ENCODE peak calls at places on chromosomes 4 and X, in eight cellular contexts. One of them, this sample, is unnamed.

GRCh38 chrX:48003367-48003757 is 427 bp downstream of the ZNF182 start:
- DNase-seq in A549: peak; percentile 4
- DNase-seq in suprapubic skin: no peak
- DNase-seq in transverse colon: peak; percentile 26
- DNase-seq in HepG2: no peak
- DNase-seq in SK-N-SH: peak; percentile 38
- DNase-seq in K562: peak; percentile 9
- DNase-seq in tibial nerve: no peak
- DNase-seq in this sample: no peak

GRCh38 chr4:3444351-3445110 is 2.8 kb downstream of the HGFAC start:
- DNase-seq in suprapubic skin: no peak
- DNase-seq in K562: no peak
- DNase-seq in A549: no peak
- DNase-seq in HepG2: no peak
- DNase-seq in SK-N-SH: no peak
- DNase-seq in transverse colon: no peak
- DNase-seq in tibial nerve: no peak
- DNase-seq in this sample: no peak

GRCh38 chrX:69501433-69501832 is 2.7 kb upstream of the NALF2 start:
- DNase-seq in suprapubic skin: no peak
- DNase-seq in transverse colon: no peak
- DNase-seq in SK-N-SH: no peak
- DNase-seq in K562: peak; percentile 6
- DNase-seq in HepG2: peak; percentile 52
- DNase-seq in A549: no peak
- DNase-seq in tibial nerve: no peak
- DNase-seq in this sample: no peak

GRCh38 chrX:110108381-110108796 is 105.5 kb downstream of the TMEM164 start:
- DNase-seq in A549: no peak
- DNase-seq in tibial nerve: peak; percentile 9
- DNase-seq in suprapubic skin: no peak
- DNase-seq in K562: no peak
- DNase-seq in SK-N-SH: no peak
- DNase-seq in HepG2: no peak
- DNase-seq in transverse colon: no peak
- DNase-seq in this sample: no peak

GRCh38 chr4:113292371-113293042 is 243.1 kb downstream of the ANK2 start:
- DNase-seq in SK-N-SH: no peak
- DNase-seq in transverse colon: peak; percentile 19
- DNase-seq in HepG2: no peak
- DNase-seq in K562: no peak
- DNase-seq in suprapubic skin: no peak
- DNase-seq in A549: no peak
- DNase-seq in tibial nerve: no peak
- DNase-seq in this sample: peak; percentile 69

GRCh38 chr4:106671711-106672110 is 303.1 kb upstream of the GIMD1 start:
- DNase-seq in tibial nerve: no peak
- DNase-seq in SK-N-SH: no peak
- DNase-seq in A549: no peak
- DNase-seq in transverse colon: no peak
- DNase-seq in HepG2: no peak
- DNase-seq in K562: no peak
- DNase-seq in suprapubic skin: no peak
- DNase-seq in this sample: no peak

GRCh38 chrX:16429391-16429790 is 220.6 kb upstream of the S100G start:
- DNase-seq in A549: no peak
- DNase-seq in transverse colon: no peak
- DNase-seq in SK-N-SH: no peak
- DNase-seq in tibial nerve: no peak
- DNase-seq in suprapubic skin: no peak
- DNase-seq in K562: no peak
- DNase-seq in HepG2: no peak
- DNase-seq in this sample: no peak

GRCh38 chr4:37542749-37543148 is 143.4 kb downstream of the RELL1 start:
- DNase-seq in transverse colon: no peak
- DNase-seq in tibial nerve: no peak
- DNase-seq in K562: no peak
- DNase-seq in suprapubic skin: no peak
- DNase-seq in SK-N-SH: no peak
- DNase-seq in HepG2: no peak
- DNase-seq in A549: no peak
- DNase-seq in this sample: no peak

GRCh38 chr4:109815151-109816081 is at the start of gene GAR1:
- DNase-seq in suprapubic skin: peak; percentile 94
- DNase-seq in A549: peak; percentile 85
- DNase-seq in K562: peak; percentile 98
- DNase-seq in transverse colon: peak; percentile 95
- DNase-seq in tibial nerve: peak; percentile 77
- DNase-seq in SK-N-SH: peak; percentile 88
- DNase-seq in HepG2: peak; percentile 90
- DNase-seq in this sample: peak; percentile 84

GRCh38 chrX:49171752-49172279 is at the start of gene PLP2:
- DNase-seq in transverse colon: peak; percentile 79
- DNase-seq in suprapubic skin: no peak
- DNase-seq in K562: peak; percentile 64
- DNase-seq in SK-N-SH: peak; percentile 76
- DNase-seq in A549: no peak
- DNase-seq in tibial nerve: no peak
- DNase-seq in HepG2: no peak
- DNase-seq in this sample: peak; percentile 78

GRCh38 chrX:1391370-1391706 is 575 bp downstream of the SLC25A6 start:
- DNase-seq in A549: peak; percentile 86
- DNase-seq in K562: peak; percentile 87
- DNase-seq in SK-N-SH: peak; percentile 97
- DNase-seq in suprapubic skin: no peak
- DNase-seq in transverse colon: no peak
- DNase-seq in tibial nerve: no peak
- DNase-seq in HepG2: peak; percentile 79
- DNase-seq in this sample: no peak

GRCh38 chr4:22093126-22093525 is 144.6 kb upstream of the KCNIP4 start:
- DNase-seq in tibial nerve: no peak
- DNase-seq in HepG2: no peak
- DNase-seq in suprapubic skin: no peak
- DNase-seq in A549: no peak
- DNase-seq in SK-N-SH: no peak
- DNase-seq in transverse colon: no peak
- DNase-seq in K562: no peak
- DNase-seq in this sample: no peak

GRCh38 chr4:24657768-24658617 is 73.6 kb upstream of the DHX15 start:
- DNase-seq in K562: no peak
- DNase-seq in suprapubic skin: no peak
- DNase-seq in A549: peak; percentile 51
- DNase-seq in tibial nerve: peak; percentile 34
- DNase-seq in HepG2: peak; percentile 73
- DNase-seq in transverse colon: peak; percentile 74
- DNase-seq in SK-N-SH: no peak
- DNase-seq in this sample: no peak

GRCh38 chr4:156779046-156779445 is 192.6 kb downstream of the PDGFC start:
- DNase-seq in A549: no peak
- DNase-seq in tibial nerve: no peak
- DNase-seq in HepG2: no peak
- DNase-seq in SK-N-SH: no peak
- DNase-seq in transverse colon: no peak
- DNase-seq in suprapubic skin: no peak
- DNase-seq in K562: no peak
- DNase-seq in this sample: no peak

GRCh38 chrX:154819771-154820341 is 14.6 kb upstream of the MPP1 start:
- DNase-seq in tibial nerve: no peak
- DNase-seq in K562: peak; percentile 83
- DNase-seq in transverse colon: no peak
- DNase-seq in HepG2: no peak
- DNase-seq in SK-N-SH: no peak
- DNase-seq in A549: no peak
- DNase-seq in suprapubic skin: no peak
- DNase-seq in this sample: no peak

GRCh38 chr4:48699470-48699869 is 80.6 kb downstream of the FRYL start:
- DNase-seq in SK-N-SH: no peak
- DNase-seq in transverse colon: no peak
- DNase-seq in A549: no peak
- DNase-seq in suprapubic skin: no peak
- DNase-seq in tibial nerve: no peak
- DNase-seq in HepG2: peak; percentile 7
- DNase-seq in K562: no peak
- DNase-seq in this sample: no peak
- TF ChIP-seq EP300 in SK-N-SH: no peak
- TF ChIP-seq EP300 in transverse colon: no peak
- TF ChIP-seq EP300 in A549: no peak
- TF ChIP-seq EP300 in suprapubic skin: no peak
- TF ChIP-seq EP300 in tibial nerve: no peak
- TF ChIP-seq EP300 in HepG2: no peak
- TF ChIP-seq EP300 in K562: no peak
- TF ChIP-seq EP300 in this sample: no peak

GRCh38 chr4:108649863-108650211 is 562 bp upstream of the OSTC start:
- DNase-seq in A549: no peak
- DNase-seq in SK-N-SH: no peak
- DNase-seq in tibial nerve: no peak
- DNase-seq in suprapubic skin: no peak
- DNase-seq in K562: no peak
- DNase-seq in transverse colon: no peak
- DNase-seq in HepG2: no peak
- DNase-seq in this sample: no peak

GRCh38 chr4:108646706-108647105 is 3.7 kb upstream of the OSTC start:
- DNase-seq in HepG2: no peak
- DNase-seq in A549: no peak
- DNase-seq in transverse colon: no peak
- DNase-seq in tibial nerve: no peak
- DNase-seq in SK-N-SH: no peak
- DNase-seq in K562: no peak
- DNase-seq in suprapubic skin: no peak
- DNase-seq in this sample: no peak

GRCh38 chr4:108651068-108651794 is 832 bp downstream of the OSTC start:
- DNase-seq in suprapubic skin: no peak
- DNase-seq in HepG2: peak; percentile 60
- DNase-seq in K562: peak; percentile 48
- DNase-seq in transverse colon: no peak
- DNase-seq in A549: peak; percentile 18
- DNase-seq in SK-N-SH: peak; percentile 22
- DNase-seq in tibial nerve: no peak
- DNase-seq in this sample: no peak

DNA sequence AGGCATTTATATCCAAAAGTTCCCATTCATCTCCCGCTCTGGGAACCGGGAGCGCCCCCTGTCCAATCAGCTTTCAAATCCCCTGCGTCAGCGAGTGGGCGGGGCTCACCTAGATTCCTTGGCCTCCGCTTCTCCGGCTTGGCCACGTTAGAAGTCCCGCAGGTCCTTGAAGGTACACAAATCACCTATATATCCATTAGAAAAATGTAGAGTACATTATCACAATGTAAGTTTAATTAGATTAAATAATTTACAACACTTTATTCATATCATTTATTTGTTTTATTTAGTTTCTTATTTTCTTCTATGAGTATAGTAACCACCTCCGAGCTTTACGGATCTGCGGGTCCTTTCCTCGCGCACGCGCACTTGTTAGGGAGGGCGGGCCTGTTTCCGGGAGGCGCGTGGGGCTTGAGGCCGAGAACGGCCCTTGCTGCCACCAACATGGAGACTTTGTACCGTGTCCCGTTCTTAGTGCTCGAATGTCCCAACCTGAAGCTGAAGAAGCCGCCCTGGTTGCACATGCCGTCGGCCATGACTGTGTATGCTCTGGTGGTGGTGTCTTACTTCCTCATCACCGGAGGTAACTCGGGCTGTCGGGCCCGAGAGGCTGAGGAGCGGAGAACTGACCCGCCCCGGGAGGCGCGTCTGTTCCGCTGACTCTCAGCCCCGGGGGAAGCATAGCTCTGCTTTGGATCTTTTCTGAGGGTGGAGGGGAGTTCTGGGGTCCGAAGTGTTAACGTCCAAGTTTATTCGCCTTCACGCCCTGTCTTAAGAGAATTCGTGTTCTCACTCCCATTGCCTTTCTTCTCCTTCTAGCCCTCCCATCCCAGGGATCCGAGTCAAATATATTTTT is at the start of gene OSTC:
- DNase-seq in A549: peak; percentile 80
- DNase-seq in HepG2: peak; percentile 94
- DNase-seq in K562: peak; percentile 97
- DNase-seq in suprapubic skin: peak; percentile 97
- DNase-seq in tibial nerve: peak; percentile 97
- DNase-seq in SK-N-SH: peak; percentile 86
- DNase-seq in transverse colon: peak; percentile 97
- DNase-seq in this sample: peak; percentile 97
- TF ChIP-seq CTCF in A549: no peak
- TF ChIP-seq CTCF in HepG2: peak; percentile 28
- TF ChIP-seq CTCF in K562: no peak
- TF ChIP-seq CTCF in suprapubic skin: no peak
- TF ChIP-seq CTCF in tibial nerve: peak; percentile 15
- TF ChIP-seq CTCF in SK-N-SH: no peak
- TF ChIP-seq CTCF in transverse colon: no peak
- TF ChIP-seq CTCF in this sample: no peak

GRCh38 chr4:1191621-1192020 is 19.2 kb upstream of the SPON2 start:
- DNase-seq in SK-N-SH: no peak
- DNase-seq in A549: no peak
- DNase-seq in suprapubic skin: peak; percentile 74
- DNase-seq in HepG2: no peak
- DNase-seq in K562: no peak
- DNase-seq in transverse colon: peak; percentile 17
- DNase-seq in tibial nerve: no peak
- DNase-seq in this sample: no peak
- H3K27ac ChIP-seq in SK-N-SH: peak overlapping the region; percentile 89
- H3K27ac ChIP-seq in A549: peak overlapping the region; percentile 89
- H3K27ac ChIP-seq in suprapubic skin: peak overlapping the region; percentile 82
- H3K27ac ChIP-seq in HepG2: no peak overlapping the region
- H3K27ac ChIP-seq in K562: no peak overlapping the region
- H3K27ac ChIP-seq in transverse colon: peak overlapping the region; percentile 84
- H3K27ac ChIP-seq in tibial nerve: peak overlapping the region; percentile 92
- H3K27ac ChIP-seq in this sample: peak overlapping the region; percentile 23

GRCh38 chr4:125368161-125368560 is 53.4 kb downstream of the FAT4 start:
- DNase-seq in HepG2: no peak
- DNase-seq in tibial nerve: no peak
- DNase-seq in K562: no peak
- DNase-seq in SK-N-SH: peak; percentile 1
- DNase-seq in transverse colon: no peak
- DNase-seq in suprapubic skin: no peak
- DNase-seq in A549: no peak
- DNase-seq in this sample: no peak
- TF ChIP-seq EP300 in HepG2: no peak
- TF ChIP-seq EP300 in tibial nerve: no peak
- TF ChIP-seq EP300 in K562: no peak
- TF ChIP-seq EP300 in SK-N-SH: peak; percentile 47
- TF ChIP-seq EP300 in transverse colon: no peak
- TF ChIP-seq EP300 in suprapubic skin: no peak
- TF ChIP-seq EP300 in A549: no peak
- TF ChIP-seq EP300 in this sample: no peak

GRCh38 chr4:79922011-79922410 is 151.0 kb downstream of the ANTXR2 start:
- DNase-seq in HepG2: no peak
- DNase-seq in tibial nerve: no peak
- DNase-seq in K562: no peak
- DNase-seq in A549: no peak
- DNase-seq in transverse colon: no peak
- DNase-seq in SK-N-SH: no peak
- DNase-seq in suprapubic skin: no peak
- DNase-seq in this sample: no peak
- TF ChIP-seq CTCF in HepG2: no peak
- TF ChIP-seq CTCF in tibial nerve: no peak
- TF ChIP-seq CTCF in K562: no peak
- TF ChIP-seq CTCF in A549: no peak
- TF ChIP-seq CTCF in transverse colon: no peak
- TF ChIP-seq CTCF in SK-N-SH: no peak
- TF ChIP-seq CTCF in suprapubic skin: no peak
- TF ChIP-seq CTCF in this sample: no peak

This sample was measured in ovary.